ENCODE peak calls at places on chromosomes 13 and 19, in four cellular contexts. V, U, X and G are unnamed samples.

GRCh38 chr13:73366241-73366640 is 307.4 kb downstream of the KLF5 start:
- DNase-seq in V (no peak), U (no peak), X (no peak), G (no peak)

GRCh38 chr13:34933349-34933748 is 8.7 kb upstream of the NBEA start:
- DNase-seq in V (no peak), U (no peak), X (no peak), G (no peak)

GRCh38 chr19:12782424-12783225 is 7.3 kb upstream of the HOOK2 start:
- DNase-seq in V (no peak), U (peak), X (no peak), G (peak)

GRCh38 chr13:26497991-26498423 is 59.5 kb upstream of the WASF3 start:
- DNase-seq in V (peak), U (no peak), X (peak), G (no peak)

GRCh38 chr19:17777840-17778620 is 16.9 kb upstream of the B3GNT3 start:
- DNase-seq in V (no peak), U (peak), X (no peak), G (no peak)

GRCh38 chr13:49936943-49937273 is 768 bp upstream of the SPRYD7 start:
- DNase-seq in V (no peak), U (no peak), X (no peak), G (no peak)

GRCh38 chr13:112690242-112690943 is 555 bp downstream of the ATP11A start:
- DNase-seq in V (no peak), U (no peak), X (no peak), G (no peak)

GRCh38 chr19:17095141-17095919 is 19.8 kb downstream of the MYO9B start:
- DNase-seq in V (no peak), U (peak), X (no peak), G (no peak)

GRCh38 chr19:51329411-51329810 is 12.5 kb downstream of the VSIG10L start:
- DNase-seq in V (no peak), U (no peak), X (no peak), G (no peak)

GRCh38 chr13:93338906-93339305 is 112.3 kb downstream of the GPC6 start:
- DNase-seq in V (no peak), U (no peak), X (no peak), G (no peak)

GRCh38 chr19:3783660-3784584 is 2.3 kb downstream of the MATK start:
- DNase-seq in V (no peak), U (no peak), X (no peak), G (no peak)

GRCh38 chr19:53596056-53596455 is 35.7 kb upstream of the DPRX start:
- DNase-seq in V (no peak), U (no peak), X (no peak), G (no peak)

GRCh38 chr19:49588370-49589122 is 2.4 kb upstream of the PRR12 start:
- DNase-seq in V (no peak), U (no peak), X (no peak), G (no peak)

GRCh38 chr19:35446194-35446593 is 1.9 kb upstream of the FFAR2 start:
- DNase-seq in V (no peak), U (no peak), X (no peak), G (no peak)

GRCh38 chr13:63481334-63481733 is 2065.7 kb upstream of the PCDH20 start:
- DNase-seq in V (peak), U (no peak), X (peak), G (no peak)

GRCh38 chr13:25840931-25841330 is 210.9 kb downstream of the SHISA2 start:
- DNase-seq in V (no peak), U (no peak), X (no peak), G (no peak)

GRCh38 chr13:70795484-70795883 is 687.2 kb upstream of the KLHL1 start:
- DNase-seq in V (no peak), U (no peak), X (no peak), G (no peak)
- TF ChIP-seq CTCF in V (no peak), U (no peak), X (no peak), G (no peak)

DNA sequence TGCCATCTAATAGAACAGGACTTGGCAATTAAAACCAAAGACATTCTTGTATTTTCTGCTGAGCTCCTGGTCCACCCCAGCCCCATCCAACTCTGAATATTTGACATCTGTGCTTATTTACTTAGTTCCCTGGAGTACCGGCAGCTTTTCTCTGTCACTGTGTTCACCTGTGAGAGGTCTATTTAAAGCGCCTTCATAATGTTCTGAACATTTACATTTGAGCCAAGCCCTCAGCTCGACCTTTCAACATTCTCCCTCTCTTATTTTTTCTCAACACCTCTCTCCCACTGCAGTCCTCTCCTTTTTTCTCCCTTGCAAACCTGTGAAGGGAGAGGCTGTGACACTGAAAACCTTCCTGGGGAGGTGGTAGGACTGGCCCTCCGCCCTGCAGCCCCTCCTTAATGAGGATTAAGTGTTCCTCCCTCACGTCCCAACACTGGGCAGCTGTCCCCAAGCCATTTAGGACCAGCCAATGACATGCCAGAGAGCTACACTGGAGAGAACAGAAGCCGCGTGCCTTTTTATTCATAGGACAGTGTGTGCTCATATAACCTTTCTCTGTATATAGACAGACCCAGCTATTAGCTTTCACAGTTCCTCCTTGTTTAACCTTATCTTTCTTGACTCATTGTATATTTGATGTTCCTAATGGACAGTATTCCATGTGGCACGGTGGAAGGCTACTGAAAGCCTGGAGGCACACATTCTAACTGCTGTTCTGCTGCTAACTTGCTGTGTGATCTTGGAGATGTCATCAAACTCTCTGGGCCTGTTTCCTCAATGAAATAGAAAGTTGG is 134.8 kb downstream of the NUFIP1 start:
- DNase-seq in V (no peak), U (no peak), X (no peak), G (no peak)
- H3K4me3 ChIP-seq in V (no peak), U (no peak), X (no peak), G (no peak)

GRCh38 chr19:10551698-10552301 is 8.1 kb downstream of the ATG4D start:
- DNase-seq in V (no peak), U (no peak), X (no peak), G (no peak)
- TF ChIP-seq CTCF in V (no peak), U (no peak), X (peak), G (no peak)

GRCh38 chr13:96780105-96780504 is 214.2 kb downstream of the OXGR1 start:
- DNase-seq in V (no peak), U (peak), X (no peak), G (no peak)
- H3K4me3 ChIP-seq in V (no peak), U (no peak), X (no peak), G (no peak)

DNA sequence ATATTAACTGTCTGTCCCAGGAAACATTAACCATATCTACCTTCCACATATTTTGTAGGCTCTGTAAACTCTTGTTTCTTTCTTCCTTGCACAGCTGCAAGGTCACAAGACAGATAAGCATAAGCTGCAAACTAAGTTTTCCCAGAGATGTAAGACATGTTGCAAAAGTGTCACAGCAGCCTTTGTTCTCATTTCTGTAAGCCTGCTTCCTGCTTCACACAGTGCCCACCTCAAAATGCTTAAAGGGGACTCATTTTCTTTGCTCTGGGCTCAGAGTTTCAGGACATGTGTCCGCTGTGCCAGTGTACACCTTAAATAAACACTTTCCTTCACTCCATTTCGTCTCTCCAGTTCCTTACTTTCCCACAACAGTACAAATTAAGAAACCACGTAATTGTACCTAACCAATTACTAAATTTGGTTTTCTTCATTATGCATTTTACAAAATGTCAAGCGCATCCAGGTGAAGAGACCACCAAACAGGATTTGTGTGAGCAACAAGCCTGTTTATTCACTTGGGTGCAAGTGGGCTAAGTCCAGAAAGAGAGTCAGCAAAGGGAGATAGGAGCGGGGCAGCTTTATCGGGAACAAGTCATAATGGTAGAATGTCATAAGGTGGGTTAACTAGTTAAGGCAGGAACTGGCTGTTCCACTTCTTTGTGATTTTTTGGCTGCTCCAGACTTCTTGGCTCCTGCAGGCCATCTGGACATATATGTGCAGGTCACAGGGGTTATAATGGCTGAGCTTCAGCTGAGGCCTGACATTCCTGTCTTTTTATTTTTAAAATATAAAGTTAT is 12.7 kb upstream of the ZNF431 start:
- DNase-seq in V (no peak), U (no peak), X (no peak), G (no peak)
- TF ChIP-seq CTCF in V (no peak), U (no peak), X (no peak), G (no peak)

GRCh38 chr19:19366691-19367396 is 38.6 kb upstream of the GATAD2A start:
- DNase-seq in V (no peak), U (peak), X (no peak), G (no peak)
- H3K4me3 ChIP-seq in V (no peak), U (no peak), X (no peak), G (no peak)

GRCh38 chr19:14114854-14115253 is 2.7 kb downstream of the PRKACA start:
- DNase-seq in V (no peak), U (peak), X (no peak), G (no peak)

GRCh38 chr19:14114439-14114838 is 3.1 kb downstream of the PRKACA start:
- DNase-seq in V (no peak), U (no peak), X (no peak), G (no peak)

GRCh38 chr19:14112051-14112808 is 5.3 kb downstream of the PRKACA start:
- DNase-seq in V (no peak), U (no peak), X (no peak), G (no peak)

GRCh38 chr19:14112809-14113385 is 4.7 kb downstream of the PRKACA start:
- DNase-seq in V (no peak), U (peak), X (no peak), G (no peak)

DNA sequence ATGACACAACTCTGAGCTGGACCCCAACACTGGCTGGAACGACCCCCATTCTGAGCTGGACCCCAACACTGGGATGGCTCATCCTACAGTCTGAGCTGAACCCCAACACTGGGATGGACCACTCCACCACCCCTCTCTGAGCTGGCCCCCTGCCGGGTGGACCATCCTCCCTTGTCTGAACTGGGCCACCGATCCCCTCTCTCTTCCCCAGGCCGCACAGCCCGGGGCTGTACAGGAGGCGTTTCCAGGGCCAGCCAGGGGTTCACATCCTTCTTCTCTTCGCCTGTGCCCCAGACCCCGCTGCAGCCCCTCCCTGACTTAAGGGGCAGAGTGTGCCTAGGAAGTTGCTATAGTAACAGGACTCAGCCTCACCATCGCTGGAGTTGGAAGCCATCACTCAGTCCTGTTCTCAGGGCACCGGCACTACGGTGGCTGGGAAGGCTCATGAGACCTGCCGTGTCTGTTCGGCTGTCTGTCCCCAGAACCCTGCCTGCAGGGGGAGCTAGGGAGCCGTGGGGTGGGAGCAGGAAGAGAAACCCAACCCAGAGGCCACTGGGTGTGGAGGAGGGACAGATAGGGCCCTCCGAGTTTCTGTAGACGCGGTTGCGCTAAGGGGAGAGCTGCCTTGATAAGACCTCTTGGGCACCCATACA is 3.7 kb downstream of the PRKACA start:
- DNase-seq in V (no peak), U (no peak), X (no peak), G (no peak)
- TF ChIP-seq CTCF in V (no peak), U (no peak), X (peak), G (no peak)

GRCh38 chr13:99353836-99354235 is 46.6 kb upstream of the GPR183 start:
- DNase-seq in V (no peak), U (no peak), X (no peak), G (no peak)
- H3K4me3 ChIP-seq in V (no peak), U (no peak), X (no peak), G (no peak)